ENCODE peak calls at places on chromosomes 5 and 9, in four cellular contexts. Y is GM12878, S is K562, R is HepG2. X is an unnamed sample.

GRCh38 chr9:89367726-89368437 is 49.6 kb downstream of the SECISBP2 start:
- DNase-seq in Y (no peak), S (no peak), R (no peak), X (no peak)

GRCh38 chr5:145936401-145937131 is at the start of gene SH3RF2:
- DNase-seq in Y (no peak), S (no peak), R (peak), X (peak)

GRCh38 chr9:82934949-82935348 is 128.0 kb downstream of the RASEF start:
- DNase-seq in Y (no peak), S (no peak), R (peak), X (no peak)

GRCh38 chr5:95768731-95769130 is 37.6 kb downstream of the RHOBTB3 start:
- DNase-seq in Y (no peak), S (no peak), R (no peak), X (no peak)

GRCh38 chr9:133761641-133762248 is 23.6 kb upstream of the SARDH start:
- DNase-seq in Y (no peak), S (no peak), R (no peak), X (no peak)

GRCh38 chr5:61162832-61163567 is 732 bp upstream of the SMIM15 start:
- DNase-seq in Y (no peak), S (no peak), R (peak), X (no peak)

GRCh38 chr5:1174122-1174936 is 27.1 kb upstream of the SLC6A19 start:
- DNase-seq in Y (no peak), S (peak), R (peak), X (peak)

GRCh38 chr9:114614373-114614772 is 3.3 kb downstream of the TMEM268 start:
- DNase-seq in Y (no peak), S (no peak), R (no peak), X (no peak)

GRCh38 chr9:4086119-4087088 is 213.5 kb downstream of the GLIS3 start:
- DNase-seq in Y (no peak), S (no peak), R (peak), X (no peak)

GRCh38 chr9:126724226-126724625 is 80.6 kb upstream of the ZBTB43 start:
- DNase-seq in Y (no peak), S (no peak), R (no peak), X (no peak)

GRCh38 chr5:73365301-73365853 is 83.2 kb downstream of the FOXD1 start:
- DNase-seq in Y (no peak), S (no peak), R (no peak), X (no peak)

GRCh38 chr9:71487046-71487445 is 281.3 kb downstream of the CEMIP2 start:
- DNase-seq in Y (no peak), S (no peak), R (no peak), X (no peak)

GRCh38 chr9:99595796-99596195 is 225.9 kb upstream of the NR4A3 start:
- DNase-seq in Y (no peak), S (no peak), R (no peak), X (no peak)

GRCh38 chr5:140220032-140220697 is 45.2 kb downstream of the CYSTM1 start:
- DNase-seq in Y (peak), S (no peak), R (no peak), X (no peak)

GRCh38 chr9:111897831-111898144 is 1.2 kb downstream of the UGCG start:
- DNase-seq in Y (peak), S (no peak), R (no peak), X (no peak)

GRCh38 chr9:90770339-90770738 is 31.3 kb upstream of the SYK start:
- DNase-seq in Y (no peak), S (no peak), R (no peak), X (no peak)

GRCh38 chr9:70466976-70467551 is 52.6 kb upstream of the KLF9 start:
- DNase-seq in Y (no peak), S (no peak), R (no peak), X (no peak)

GRCh38 chr5:171115519-171115918 is 193.5 kb upstream of the TLX3 start:
- DNase-seq in Y (no peak), S (no peak), R (no peak), X (no peak)

GRCh38 chr9:5459289-5459829 is 9.0 kb downstream of the CD274 start:
- DNase-seq in Y (no peak), S (no peak), R (no peak), X (no peak)

GRCh38 chr5:51632794-51633193 is 249.5 kb downstream of the ISL1 start:
- DNase-seq in Y (no peak), S (no peak), R (no peak), X (no peak)

DNA sequence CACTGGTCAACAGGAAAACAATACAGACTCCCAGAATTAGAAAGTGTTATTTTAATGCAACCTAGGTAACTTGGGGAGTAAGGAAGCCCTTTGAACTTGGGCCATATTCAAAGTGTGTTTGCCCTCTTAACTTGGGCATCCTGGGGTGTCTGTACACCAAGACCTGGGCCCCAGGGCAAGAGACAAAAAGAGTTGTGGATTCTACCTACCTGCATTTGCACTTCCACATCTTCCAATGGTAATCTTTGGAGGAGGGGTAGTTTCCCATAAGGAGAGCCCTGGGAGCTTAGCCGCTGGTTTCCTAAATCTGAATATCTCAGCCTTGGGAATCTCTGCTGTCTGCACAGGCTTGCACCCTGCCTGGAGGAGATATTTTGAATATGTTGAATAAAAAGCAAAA is 8.5 kb downstream of the WNT8A start:
- DNase-seq in Y (no peak), S (no peak), R (no peak), X (no peak)
- TF ChIP-seq BRCA1 in Y (no peak), S (no peak), R (no peak), X (no peak)

GRCh38 chr5:168837852-168838251 is 258.7 kb upstream of the PANK3 start:
- DNase-seq in Y (no peak), S (no peak), R (no peak), X (no peak)
- TF ChIP-seq BRCA1 in Y (no peak), S (no peak), R (no peak), X (no peak)

DNA sequence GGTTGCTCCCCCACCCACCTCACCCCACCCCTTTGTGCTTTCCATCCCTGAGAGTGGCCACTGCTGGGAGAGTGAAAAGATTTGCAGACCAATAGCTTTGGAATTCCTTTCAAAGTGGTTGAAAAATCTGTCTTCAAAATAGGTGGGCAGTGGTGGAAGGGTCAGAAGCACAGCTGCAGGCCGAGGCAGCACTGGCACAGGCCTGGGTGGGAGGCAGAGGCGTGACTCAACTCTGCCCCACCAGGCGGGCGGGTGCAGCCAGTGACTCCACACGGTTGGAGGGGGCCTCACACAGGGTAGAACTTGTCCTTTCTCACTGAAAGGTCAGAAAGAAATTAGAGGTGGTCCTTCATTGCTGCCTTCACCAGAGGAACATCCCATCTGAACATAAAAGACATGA is 214.9 kb upstream of the TBCA start:
- DNase-seq in Y (no peak), S (no peak), R (no peak), X (no peak)
- TF ChIP-seq BRCA1 in Y (no peak), S (no peak), R (no peak), X (no peak)

DNA sequence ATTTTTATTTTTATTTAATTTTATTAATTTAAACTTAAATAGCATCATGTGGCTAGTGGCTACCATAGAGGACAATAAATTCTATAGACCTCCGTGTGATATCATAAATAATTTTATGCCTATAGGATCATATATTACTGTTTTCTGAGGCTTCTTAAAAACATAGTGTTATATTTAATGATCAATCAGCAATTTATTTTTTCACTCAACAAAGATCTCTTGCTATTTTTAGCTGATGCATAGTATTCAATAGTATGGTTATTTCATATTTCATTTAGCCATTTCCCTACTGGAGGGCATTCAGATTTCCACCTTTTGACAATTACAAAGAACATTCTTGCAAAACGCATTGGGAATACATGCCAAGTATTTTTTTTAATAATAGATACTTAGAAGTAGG is 114.1 kb downstream of the PDE4D start:
- DNase-seq in Y (no peak), S (no peak), R (no peak), X (no peak)
- TF ChIP-seq BRCA1 in Y (no peak), S (no peak), R (no peak), X (no peak)

GRCh38 chr5:112876362-112876761 is 15.3 kb downstream of the SRP19 start:
- DNase-seq in Y (no peak), S (no peak), R (no peak), X (no peak)

GRCh38 chr5:112880219-112880964 is 19.3 kb downstream of the SRP19 start:
- DNase-seq in Y (no peak), S (no peak), R (no peak), X (no peak)

GRCh38 chr5:112883192-112883591 is 22.1 kb downstream of the SRP19 start:
- DNase-seq in Y (no peak), S (no peak), R (no peak), X (no peak)

DNA sequence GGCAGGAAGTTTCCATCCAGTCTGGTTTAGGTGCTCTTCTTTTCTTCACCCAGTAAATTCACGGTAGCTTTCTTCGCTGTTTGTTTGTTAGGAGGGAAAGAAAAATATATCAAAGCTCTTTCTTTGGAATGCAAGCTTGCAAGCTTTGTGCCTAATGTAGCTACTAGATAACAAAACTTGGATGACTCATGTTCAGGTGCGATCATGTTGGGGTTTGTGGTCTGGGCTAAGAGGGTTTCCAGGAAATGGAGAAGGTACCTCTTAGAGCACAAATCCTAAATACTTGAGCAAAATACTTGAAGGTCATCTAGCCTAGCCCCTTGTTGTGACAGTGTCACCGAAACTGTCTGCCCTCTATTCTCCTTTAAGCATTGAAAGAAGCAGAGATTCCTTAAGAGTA is 17.7 kb downstream of the SRP19 start:
- DNase-seq in Y (no peak), S (peak), R (no peak), X (no peak)
- TF ChIP-seq BRCA1 in Y (no peak), S (no peak), R (no peak), X (no peak)

DNA sequence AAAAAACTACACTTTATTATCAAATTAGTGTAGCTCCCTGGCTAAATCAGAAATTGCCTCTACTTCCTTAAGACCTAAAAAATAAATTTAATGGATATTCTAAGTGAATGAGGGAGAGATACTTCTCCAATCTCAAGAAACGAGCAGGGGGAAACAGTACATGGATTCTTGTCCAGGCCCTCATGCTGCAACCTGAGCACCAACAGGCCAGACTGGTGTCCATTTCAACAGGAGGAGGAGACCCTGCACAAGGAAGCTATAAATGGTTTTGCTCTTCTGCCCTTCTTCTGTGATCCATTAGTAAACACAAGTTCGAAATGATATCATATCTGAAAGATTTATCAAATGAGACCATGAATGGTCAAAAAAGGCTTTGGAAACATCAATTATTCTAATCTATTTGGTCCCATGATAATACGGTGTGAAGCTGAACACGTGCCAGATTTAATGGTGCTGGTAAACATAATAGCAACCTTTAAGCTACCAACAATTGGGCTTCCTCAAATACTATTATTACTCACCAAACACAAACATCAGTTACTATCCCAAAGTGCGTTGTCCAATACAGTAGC is 109.8 kb downstream of the NR6A1 start:
- DNase-seq in Y (no peak), S (no peak), R (no peak), X (no peak)
- TF ChIP-seq BRCA1 in Y (no peak), S (no peak), R (no peak), X (no peak)

DNA sequence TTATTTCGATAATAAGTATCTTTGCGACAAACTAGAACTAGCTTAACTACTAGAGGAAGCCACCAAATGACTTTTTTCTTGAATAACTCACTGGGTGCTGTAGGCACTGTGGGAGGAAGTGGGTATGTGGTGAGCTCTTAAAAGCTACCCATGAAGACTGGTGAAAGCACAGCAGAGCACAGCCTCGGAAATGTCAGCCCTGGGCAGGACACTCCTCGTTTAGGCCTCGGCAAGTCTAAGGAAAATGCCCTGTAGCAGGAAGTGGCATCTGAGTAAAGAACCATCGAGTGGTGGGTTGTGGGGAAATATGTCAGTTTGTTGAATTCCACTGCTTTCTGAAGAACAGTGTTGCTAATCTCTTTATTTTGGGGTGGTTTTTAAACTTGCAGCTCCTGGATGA is 44.0 kb upstream of the NCS1 start:
- DNase-seq in Y (peak), S (no peak), R (no peak), X (no peak)
- TF ChIP-seq BRCA1 in Y (no peak), S (no peak), R (no peak), X (no peak)